ENCODE peak calls at places on chromosomes 11 and 22, in ten cellular contexts. G, E, J, L, S, H, I, C, B and X are unnamed samples.

GRCh38 chr11:113778111-113778910 is 1.3 kb upstream of the CLDN25 start:
- DNase-seq in G (peak), E (no peak), J (no peak), L (no peak), S (peak), H (no peak), I (no peak), C (no peak), B (no peak), X (no peak)

GRCh38 chr11:2844116-2844515 is 41.5 kb downstream of the CDKN1C start:
- DNase-seq in G (no peak), E (no peak), J (no peak), L (no peak), S (no peak), H (no peak), I (peak), C (no peak), B (no peak), X (no peak)

GRCh38 chr11:111729441-111729840 is 36.7 kb downstream of the PPP2R1B start:
- DNase-seq in G (no peak), E (no peak), J (no peak), L (no peak), S (no peak), H (no peak), I (no peak), C (no peak), B (no peak), X (no peak)

GRCh38 chr11:105371311-105371710 is 231.7 kb upstream of the CARD18 start:
- DNase-seq in G (no peak), E (no peak), J (no peak), L (no peak), S (no peak), H (no peak), I (no peak), C (no peak), B (no peak), X (no peak)

GRCh38 chr22:39103431-39103830 is 6.4 kb downstream of the APOBEC3H start:
- DNase-seq in G (no peak), E (no peak), J (no peak), L (no peak), S (no peak), H (no peak), I (no peak), C (no peak), B (no peak), X (no peak)

GRCh38 chr11:113632981-113633380 is 73.1 kb downstream of the TMPRSS5 start:
- DNase-seq in G (no peak), E (no peak), J (no peak), L (no peak), S (no peak), H (no peak), I (no peak), C (no peak), B (no peak), X (no peak)

GRCh38 chr11:77661670-77662069 is 24.1 kb upstream of the CLNS1A start:
- DNase-seq in G (no peak), E (no peak), J (no peak), L (no peak), S (no peak), H (no peak), I (no peak), C (no peak), B (no peak), X (no peak)

GRCh38 chr11:450809-451451 is 851 bp downstream of the PTDSS2 start:
- DNase-seq in G (peak), E (peak), J (no peak), L (peak), S (peak), H (peak), I (peak), C (peak), B (peak), X (no peak)

GRCh38 chr11:19374189-19374588 is 133.4 kb upstream of the E2F8 start:
- DNase-seq in G (no peak), E (no peak), J (no peak), L (no peak), S (no peak), H (no peak), I (no peak), C (no peak), B (no peak), X (no peak)

GRCh38 chr11:23555085-23555484 is 694.8 kb upstream of the CCDC179 start:
- DNase-seq in G (no peak), E (no peak), J (no peak), L (no peak), S (no peak), H (no peak), I (no peak), C (no peak), B (no peak), X (no peak)

GRCh38 chr11:83007909-83008580 is 63.7 kb downstream of the RAB30 start:
- DNase-seq in G (no peak), E (peak), J (no peak), L (no peak), S (peak), H (no peak), I (no peak), C (peak), B (peak), X (no peak)

GRCh38 chr11:126461096-126461440 is 105.6 kb downstream of the ST3GAL4 start:
- DNase-seq in G (no peak), E (no peak), J (no peak), L (no peak), S (no peak), H (no peak), I (no peak), C (no peak), B (no peak), X (no peak)

GRCh38 chr11:87459351-87459750 is 421.6 kb downstream of the TMEM135 start:
- DNase-seq in G (no peak), E (no peak), J (peak), L (no peak), S (no peak), H (no peak), I (no peak), C (no peak), B (no peak), X (no peak)

GRCh38 chr22:48523091-48523490 is 1304.6 kb downstream of the BRD1 start:
- DNase-seq in G (no peak), E (no peak), J (no peak), L (no peak), S (no peak), H (no peak), I (no peak), C (no peak), B (no peak), X (no peak)

GRCh38 chr11:8339592-8340022 is 75.9 kb upstream of the LMO1 start:
- DNase-seq in G (no peak), E (no peak), J (no peak), L (no peak), S (no peak), H (no peak), I (no peak), C (no peak), B (no peak), X (no peak)

GRCh38 chr11:16338397-16338796 is 17.9 kb downstream of the SOX6 start:
- DNase-seq in G (no peak), E (no peak), J (no peak), L (no peak), S (no peak), H (no peak), I (no peak), C (no peak), B (no peak), X (no peak)

GRCh38 chr11:210122-210802 is 2.8 kb downstream of the RIC8A start:
- DNase-seq in G (no peak), E (no peak), J (no peak), L (peak), S (peak), H (peak), I (no peak), C (no peak), B (no peak), X (no peak)

DNA sequence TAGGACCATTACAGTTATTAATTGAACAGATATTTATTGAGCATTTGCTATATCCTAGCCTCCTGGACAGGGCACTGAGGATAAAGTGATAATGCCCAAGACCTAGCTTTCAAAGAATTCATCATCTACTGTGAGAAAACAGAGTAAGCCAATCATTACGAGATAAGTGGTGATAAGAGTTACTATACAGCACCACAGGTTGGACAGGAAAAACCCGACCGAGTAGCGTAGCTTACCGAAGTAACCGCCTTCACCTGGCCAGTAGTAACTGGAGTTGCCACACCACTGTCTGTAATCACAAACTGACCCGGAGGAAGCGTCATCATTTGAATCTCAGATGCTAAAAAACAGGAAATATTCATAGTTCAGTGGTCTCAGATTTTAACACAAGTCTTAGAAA is 10.0 kb upstream of the NFRKB start:
- DNase-seq in G (no peak), E (no peak), J (no peak), L (no peak), S (no peak), H (no peak), I (no peak), C (no peak), B (no peak), X (no peak)
- TF ChIP-seq POLR2AphosphoS5 in G (no peak), E (no peak), J (no peak), L (no peak), S (no peak), H (no peak), I (no peak), C (no peak), B (no peak), X (no peak)

DNA sequence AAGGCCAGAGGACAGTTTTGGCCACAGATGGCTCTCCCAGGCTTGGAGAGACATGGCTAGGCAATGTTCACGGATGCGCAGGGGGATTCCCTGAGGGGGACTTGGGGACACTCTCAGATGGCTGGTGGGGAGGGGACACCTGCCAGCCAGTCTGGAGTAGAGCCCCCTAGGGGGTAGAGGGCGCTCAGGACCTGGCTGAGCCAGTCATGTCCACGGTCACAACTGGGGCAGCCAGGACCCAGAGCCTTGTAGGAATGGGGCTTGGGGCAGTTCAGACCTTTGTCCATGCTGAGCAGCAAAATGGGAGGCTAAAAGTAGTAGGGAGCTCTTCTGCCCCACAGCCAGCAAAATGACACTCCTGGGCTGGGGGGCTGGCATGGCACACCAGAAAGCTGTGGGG is 1.7 kb downstream of the CSDC2 start:
- DNase-seq in G (no peak), E (no peak), J (no peak), L (no peak), S (no peak), H (no peak), I (no peak), C (no peak), B (no peak), X (no peak)
- H3K4me3 ChIP-seq in G (no peak), E (no peak), J (no peak), L (no peak), S (no peak), H (peak), I (no peak), C (no peak), B (no peak), X (no peak)

DNA sequence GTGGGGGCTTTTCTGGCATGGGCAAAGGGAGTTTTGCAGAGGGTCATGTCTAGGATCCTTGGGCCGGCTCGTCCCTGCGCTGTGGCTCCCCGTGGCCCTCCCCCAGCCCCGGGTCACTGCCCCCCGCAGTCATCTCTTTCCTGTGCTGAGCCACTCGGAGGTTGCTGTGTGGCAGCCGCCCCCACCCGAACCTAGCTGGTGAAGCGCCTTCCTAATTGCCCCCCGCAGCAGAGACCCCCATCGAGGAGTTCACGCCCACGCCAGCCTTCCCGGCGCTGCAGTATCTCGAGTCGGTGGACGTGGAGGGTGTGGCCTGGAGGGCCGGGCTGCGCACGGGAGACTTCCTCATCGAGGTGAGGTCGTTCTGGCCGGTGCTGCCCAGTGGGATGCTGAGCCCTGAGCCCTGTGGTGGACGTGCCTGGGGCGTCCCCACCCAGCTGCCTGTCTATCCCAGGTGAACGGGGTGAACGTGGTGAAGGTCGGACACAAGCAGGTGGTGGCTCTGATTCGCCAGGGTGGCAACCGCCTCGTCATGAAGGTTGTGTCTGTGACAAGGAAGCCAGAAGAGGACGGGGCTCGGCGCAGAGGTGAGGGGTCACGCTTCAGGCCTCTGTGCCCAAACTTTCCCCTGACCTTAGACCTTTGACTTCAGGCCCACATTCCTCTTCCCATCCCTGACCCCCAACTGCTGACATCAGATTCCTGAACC is 32.0 kb downstream of the SHANK3 start:
- DNase-seq in G (no peak), E (peak), J (no peak), L (peak), S (no peak), H (peak), I (no peak), C (no peak), B (peak), X (no peak)
- TF ChIP-seq POLR2AphosphoS5 in G (no peak), E (no peak), J (no peak), L (no peak), S (no peak), H (no peak), I (no peak), C (no peak), B (no peak), X (no peak)

GRCh38 chr11:64009234-64009633 is 23.0 kb downstream of the OTUB1 start:
- DNase-seq in G (no peak), E (no peak), J (no peak), L (no peak), S (no peak), H (no peak), I (no peak), C (no peak), B (no peak), X (no peak)

GRCh38 chr11:64010783-64011182 is 24.5 kb downstream of the OTUB1 start:
- DNase-seq in G (no peak), E (no peak), J (no peak), L (no peak), S (no peak), H (no peak), I (no peak), C (no peak), B (no peak), X (no peak)

GRCh38 chr11:64009710-64010109 is 23.5 kb downstream of the OTUB1 start:
- DNase-seq in G (no peak), E (no peak), J (no peak), L (no peak), S (no peak), H (no peak), I (no peak), C (no peak), B (no peak), X (no peak)

GRCh38 chr11:64013141-64013896 is 22.4 kb upstream of the FLRT1 start:
- DNase-seq in G (no peak), E (no peak), J (no peak), L (no peak), S (no peak), H (no peak), I (no peak), C (no peak), B (no peak), X (no peak)

GRCh38 chr11:64011371-64011770 is 24.4 kb upstream of the FLRT1 start:
- DNase-seq in G (no peak), E (no peak), J (no peak), L (no peak), S (no peak), H (no peak), I (no peak), C (no peak), B (no peak), X (no peak)
- H3K4me3 ChIP-seq in G (no peak), E (no peak), J (no peak), L (no peak), S (no peak), H (no peak), I (no peak), C (no peak), B (no peak), X (no peak)

DNA sequence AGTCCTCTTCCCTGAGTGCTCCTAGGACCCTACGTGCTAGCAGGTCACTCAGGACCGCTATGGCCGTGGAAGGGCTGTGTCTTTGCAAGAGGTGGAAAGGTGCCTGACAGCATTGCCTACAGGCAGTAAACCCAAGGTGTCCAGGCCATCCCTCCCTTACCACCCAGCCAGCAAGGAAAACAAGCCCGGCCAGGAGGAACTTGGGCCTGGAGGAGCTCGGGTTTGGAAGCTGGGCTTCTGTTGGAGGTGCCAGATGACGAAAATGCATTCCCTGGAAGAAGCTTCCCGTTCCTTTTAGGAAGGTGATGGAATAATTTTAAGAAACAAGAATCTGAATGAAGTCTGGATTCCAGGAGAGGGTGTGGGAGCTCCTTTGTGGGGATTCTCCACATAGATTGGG is 23.6 kb downstream of the FBLN1 start:
- DNase-seq in G (no peak), E (no peak), J (no peak), L (no peak), S (no peak), H (peak), I (no peak), C (no peak), B (no peak), X (no peak)
- TF ChIP-seq POLR2AphosphoS5 in G (no peak), E (no peak), J (no peak), L (no peak), S (no peak), H (no peak), I (no peak), C (no peak), B (no peak), X (no peak)

DNA sequence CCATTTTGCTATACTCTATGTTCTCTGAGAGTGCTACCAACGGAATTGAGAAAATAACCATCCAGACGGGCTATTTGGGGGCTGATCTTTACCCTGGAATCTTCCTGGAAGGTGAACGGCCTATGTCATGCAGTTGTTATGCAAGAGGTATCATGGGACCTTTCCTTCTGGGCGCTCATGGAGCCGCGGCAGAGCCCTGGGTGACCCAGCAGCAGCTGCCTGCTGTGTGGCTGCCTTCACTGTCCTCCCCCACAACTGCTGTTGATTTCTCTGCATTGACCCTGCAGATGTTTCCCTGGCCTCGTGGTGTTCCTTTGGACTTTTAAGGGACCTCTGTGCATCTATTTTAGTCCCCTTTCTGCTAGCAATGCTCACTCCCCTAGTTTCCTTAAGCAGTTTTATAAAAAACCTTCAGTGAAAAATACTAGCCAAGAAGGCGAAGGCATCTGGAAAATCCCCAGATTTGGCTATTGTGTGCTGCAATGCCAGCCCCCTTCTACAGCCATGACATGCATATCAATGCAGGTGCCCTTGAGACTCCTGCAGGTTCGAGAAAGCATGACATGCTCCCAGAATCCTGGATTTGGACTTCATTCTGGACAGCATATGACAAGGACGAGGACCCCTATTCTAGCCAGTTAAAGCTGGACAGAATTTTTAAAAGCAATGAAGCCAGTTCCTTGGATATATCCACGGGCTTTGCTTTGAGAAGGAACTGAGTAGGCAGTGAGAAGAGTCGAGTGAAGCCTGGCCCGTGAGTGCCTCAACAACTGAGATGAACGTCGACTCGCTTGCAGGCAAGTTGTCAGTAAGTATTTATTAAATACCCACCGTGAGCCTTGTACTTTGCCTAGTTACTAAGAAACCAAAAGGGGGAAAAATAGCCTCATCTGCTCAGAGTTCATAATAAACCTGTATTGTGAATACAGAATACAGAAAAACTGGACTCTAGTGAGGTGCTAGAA is at the start of gene SLC25A18:
- DNase-seq in G (no peak), E (peak), J (no peak), L (no peak), S (no peak), H (peak), I (no peak), C (peak), B (peak), X (no peak)
- H3K4me3 ChIP-seq in G (peak), E (no peak), J (peak), L (peak), S (no peak), H (peak), I (no peak), C (no peak), B (no peak), X (no peak)

DNA sequence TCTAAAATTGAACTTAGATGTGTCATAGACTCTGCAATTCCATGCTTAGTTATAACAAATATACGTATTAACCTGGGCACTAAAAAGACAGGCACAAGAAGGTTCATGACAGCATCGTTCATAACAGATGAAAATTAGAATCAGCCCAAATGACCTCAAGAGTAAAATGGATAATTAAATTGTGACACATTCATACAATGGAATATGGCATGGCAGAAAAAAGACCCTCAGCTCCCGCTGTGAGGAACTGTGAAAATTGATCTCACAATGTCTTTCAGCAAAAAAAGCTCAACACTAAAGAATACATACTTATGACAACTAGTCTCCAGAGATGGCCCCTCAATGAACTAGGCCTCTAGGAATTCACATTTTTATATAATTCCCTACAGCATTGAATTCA is 386.0 kb downstream of the GUCY1A2 start:
- DNase-seq in G (no peak), E (no peak), J (no peak), L (no peak), S (no peak), H (no peak), I (no peak), C (no peak), B (no peak), X (no peak)
- TF ChIP-seq POLR2AphosphoS5 in G (no peak), E (no peak), J (no peak), L (no peak), S (no peak), H (no peak), I (no peak), C (no peak), B (no peak), X (no peak)

GRCh38 chr11:34443136-34443535 is 4.4 kb downstream of the CAT start:
- DNase-seq in G (no peak), E (no peak), J (no peak), L (no peak), S (no peak), H (no peak), I (no peak), C (no peak), B (no peak), X (no peak)
- H3K4me3 ChIP-seq in G (no peak), E (no peak), J (no peak), L (no peak), S (no peak), H (no peak), I (no peak), C (no peak), B (no peak), X (no peak)

GRCh38 chr11:72040497-72041363 is 39.6 kb downstream of the NUMA1 start:
- DNase-seq in G (peak), E (peak), J (peak), L (peak), S (peak), H (peak), I (peak), C (peak), B (peak), X (peak)
- TF ChIP-seq POLR2AphosphoS5 in G (peak), E (no peak), J (peak), L (peak), S (peak), H (peak), I (peak), C (peak), B (peak), X (peak)